ENCODE peak calls at places on chromosomes 7 and 10, in ten cellular contexts. J, K, Q, V, L, T, D, R, B and E are unnamed samples.

GRCh38 chr7:92115821-92116220 is 18.5 kb downstream of the CYP51A1 start:
- DNase-seq in J (no peak), L (no peak), D (no peak), Q (no peak), V (no peak), K (no peak), T (no peak), R (no peak), B (no peak), E (no peak)

GRCh38 chr7:10889266-10889898 is 84.3 kb upstream of the PHF14 start:
- DNase-seq in D (peak; percentile 66), Q (peak; percentile 40), B (peak; percentile 58), J (no peak), K (peak; percentile 58), V (peak; percentile 6), T (peak; percentile 51), R (peak; percentile 14), L (peak; percentile 46), E (peak; percentile 64)

GRCh38 chr10:114754445-114755320 is 66.9 kb upstream of the FHIP2A start:
- DNase-seq in V (no peak), J (no peak), Q (no peak), K (peak; percentile 77), R (no peak), T (no peak), L (no peak), B (no peak), D (no peak), E (no peak)

GRCh38 chr10:77520290-77520689 is 117.3 kb downstream of the KCNMA1 start:
- DNase-seq in R (no peak), V (no peak), K (no peak), D (peak; percentile 12), B (no peak), J (no peak), Q (no peak), L (no peak), T (no peak), E (no peak)

GRCh38 chr10:79482721-79483120 is 29.6 kb upstream of the EIF5AL1 start:
- DNase-seq in L (no peak), J (no peak), D (no peak), Q (no peak), K (no peak), V (no peak), T (no peak), R (no peak), B (no peak), E (no peak)

GRCh38 chr10:12417341-12417740 is 68.0 kb downstream of the CAMK1D start:
- DNase-seq in K (no peak), J (no peak), D (no peak), R (no peak), V (no peak), B (no peak), T (no peak), Q (no peak), L (no peak), E (no peak)

GRCh38 chr10:17771027-17771426 is 19.0 kb downstream of the TMEM236 start:
- DNase-seq in R (no peak), L (no peak), T (no peak), V (no peak), Q (no peak), K (no peak), J (no peak), B (no peak), D (no peak), E (no peak)

GRCh38 chr10:22244855-22245254 is 27.0 kb upstream of the EBLN1 start:
- DNase-seq in T (no peak), J (no peak), L (no peak), D (no peak), B (no peak), V (no peak), K (no peak), R (no peak), Q (no peak), E (no peak)

GRCh38 chr10:33746878-33747277 is 412.4 kb upstream of the NRP1 start:
- DNase-seq in K (no peak), V (no peak), J (no peak), Q (no peak), T (no peak), R (no peak), B (no peak), D (no peak), L (no peak), E (no peak)

GRCh38 chr7:5472432-5473315 is 49.0 kb upstream of the TNRC18 start:
- DNase-seq in R (no peak), J (no peak), T (no peak), V (no peak), L (peak; percentile 49), D (peak; percentile 48), B (no peak), K (no peak), Q (no peak), E (no peak)

GRCh38 chr7:6167004-6167551 is 105.3 kb downstream of the CYTH3 start:
- DNase-seq in T (no peak), B (no peak), J (no peak), K (no peak), D (no peak), V (no peak), L (peak; percentile 4), Q (no peak), R (no peak), E (no peak)

DNA sequence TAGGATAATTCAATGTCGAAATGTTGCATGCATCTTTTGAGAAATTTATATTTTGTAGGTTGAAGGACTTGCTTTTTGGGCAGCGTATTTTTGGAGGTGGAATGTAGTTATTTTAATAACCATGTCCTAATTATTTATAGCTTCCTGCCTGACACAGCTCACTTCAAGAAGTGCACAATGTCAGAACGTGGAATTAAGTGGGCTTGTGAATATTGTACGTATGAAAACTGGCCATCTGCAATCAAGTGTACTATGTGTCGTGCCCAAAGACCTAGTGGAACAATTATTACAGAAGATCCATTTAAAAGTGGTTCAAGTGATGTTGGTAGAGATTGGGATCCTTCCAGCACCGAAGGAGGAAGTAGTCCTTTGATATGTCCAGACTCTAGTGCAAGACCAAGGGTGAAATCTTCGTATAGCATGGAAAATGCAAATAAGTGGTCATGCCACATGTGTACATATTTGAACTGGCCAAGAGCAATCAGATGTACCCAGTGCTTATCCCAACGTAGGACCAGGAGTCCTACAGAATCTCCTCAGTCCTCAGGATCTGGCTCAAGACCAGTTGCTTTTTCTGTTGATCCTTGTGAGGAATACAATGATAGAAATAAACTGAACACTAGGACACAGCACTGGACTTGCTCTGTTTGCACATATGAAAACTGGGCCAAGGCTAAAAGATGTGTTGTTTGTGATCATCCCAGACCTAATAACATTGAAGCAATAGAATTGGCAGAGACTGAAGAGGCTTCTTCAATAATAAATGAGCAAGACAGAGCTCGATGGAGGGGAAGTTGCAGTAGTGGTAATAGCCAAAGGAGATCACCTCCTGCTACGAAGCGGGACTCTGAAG is 620 bp downstream of the ZRANB1 start:
- DNase-seq in R (no peak), D (no peak), J (no peak), T (no peak), Q (no peak), K (no peak), V (no peak), L (no peak), B (no peak), E (no peak)
- H3K4me1 ChIP-seq in R (peaks cover 25% of the 10 kb centered on the region), D (no peaks in the 10 kb centered on the region), J (peaks cover 31% of the 10 kb centered on the region), T (peaks cover 78% of the 10 kb centered on the region), Q (peaks cover 11% of the 10 kb centered on the region), K (peaks cover 13% of the 10 kb centered on the region), V (peaks cover 7% of the 10 kb centered on the region), L (no peaks in the 10 kb centered on the region), B (peaks cover 54% of the 10 kb centered on the region), E (peaks cover 34% of the 10 kb centered on the region)

GRCh38 chr7:32033006-32033405 is 37.2 kb downstream of the PDE1C start:
- DNase-seq in L (no peak), T (no peak), D (no peak), K (no peak), Q (no peak), B (no peak), R (no peak), V (no peak), J (no peak), E (no peak)
- H3K4me1 ChIP-seq in L (no peaks in the 10 kb centered on the region), T (no peaks in the 10 kb centered on the region), D (peaks cover 2% of the 10 kb centered on the region), K (peaks cover 47% of the 10 kb centered on the region), Q (no peaks in the 10 kb centered on the region), B (peaks cover 13% of the 10 kb centered on the region), R (no peaks in the 10 kb centered on the region), V (no peaks in the 10 kb centered on the region), J (no peaks in the 10 kb centered on the region), E (no peaks in the 10 kb centered on the region)

DNA sequence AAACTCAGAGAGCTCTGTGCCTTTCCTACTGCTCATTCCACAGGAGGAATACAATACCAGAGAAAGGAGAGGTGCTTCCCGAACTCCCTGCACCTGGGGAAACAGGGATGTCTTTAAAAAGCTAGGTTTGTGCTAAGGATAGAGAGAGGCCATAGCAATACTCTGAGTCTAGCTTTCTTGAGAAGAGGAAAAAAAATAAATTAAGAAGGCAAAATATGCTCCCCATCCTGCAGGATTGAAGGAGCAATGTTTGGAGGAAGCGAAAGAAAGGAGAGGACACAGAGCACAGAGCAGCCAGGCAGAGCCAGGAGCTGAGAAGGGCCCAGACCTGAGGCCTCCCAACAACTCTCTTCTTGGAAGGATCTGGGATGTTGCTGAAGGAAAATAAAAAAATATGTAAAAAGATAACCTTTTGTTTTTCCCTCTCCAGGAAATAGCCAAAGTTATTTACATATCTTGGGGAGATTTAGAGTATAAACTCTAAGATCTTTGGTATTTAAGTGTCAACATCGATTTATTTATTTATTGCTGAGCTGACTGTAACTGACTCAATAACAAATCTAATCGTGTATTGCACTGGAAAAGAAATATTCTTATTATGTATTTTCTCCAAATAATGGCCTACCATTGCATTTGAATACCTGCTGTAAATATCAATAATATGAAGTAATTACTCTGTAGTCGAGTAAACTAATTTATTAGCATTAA is 1.6 kb upstream of the HOXA11 start:
- DNase-seq in B (no peak), V (no peak), J (no peak), Q (no peak), T (no peak), K (no peak), R (peak; percentile 76), L (no peak), D (peak; percentile 29), E (peak; percentile 29)
- H3K4me1 ChIP-seq in B (peaks cover 52% of the 10 kb centered on the region), V (peaks cover 40% of the 10 kb centered on the region), J (peaks cover 2% of the 10 kb centered on the region), Q (peaks cover 63% of the 10 kb centered on the region), T (peaks cover 33% of the 10 kb centered on the region), K (peaks cover 51% of the 10 kb centered on the region), R (peaks cover 74% of the 10 kb centered on the region), L (peaks cover 37% of the 10 kb centered on the region), D (peaks cover 9% of the 10 kb centered on the region), E (peaks cover 35% of the 10 kb centered on the region)

GRCh38 chr7:138001529-138002095 is at the start of gene CREB3L2:
- DNase-seq in B (peak; percentile 70), R (no peak), V (peak; percentile 44), K (peak; percentile 32), D (peak; percentile 87), L (peak; percentile 36), T (peak; percentile 81), Q (peak; percentile 61), J (no peak), E (peak; percentile 82)

GRCh38 chr7:137998250-137998649 is 3.6 kb downstream of the CREB3L2 start:
- DNase-seq in V (no peak), Q (no peak), D (no peak), T (no peak), L (no peak), B (no peak), K (no peak), J (no peak), R (no peak), E (no peak)

GRCh38 chr7:138002096-138002827 is 376 bp upstream of the CREB3L2 start:
- DNase-seq in R (peak; percentile 100), Q (peak; percentile 99), J (peak; percentile 100), V (peak; percentile 96), B (peak; percentile 99), D (peak; percentile 100), T (peak; percentile 100), K (peak; percentile 98), L (peak; percentile 99), E (peak; percentile 100)

GRCh38 chr7:138000081-138000701 is 1.7 kb downstream of the CREB3L2 start:
- DNase-seq in B (peak; percentile 69), J (peak; percentile 62), L (peak; percentile 66), Q (no peak), K (no peak), D (peak; percentile 83), R (peak; percentile 68), V (no peak), T (peak; percentile 60), E (peak; percentile 50)

GRCh38 chr7:137999496-138000080 is 2.3 kb downstream of the CREB3L2 start:
- DNase-seq in V (no peak), D (no peak), L (no peak), B (no peak), K (no peak), J (no peak), T (no peak), R (no peak), Q (no peak), E (no peak)
- H3K4me1 ChIP-seq in V (peaks cover 14% of the 10 kb centered on the region), D (no peaks in the 10 kb centered on the region), L (peaks cover 62% of the 10 kb centered on the region), B (peaks cover 42% of the 10 kb centered on the region), K (peaks cover 26% of the 10 kb centered on the region), J (peaks cover 10% of the 10 kb centered on the region), T (peaks cover 52% of the 10 kb centered on the region), R (peaks cover 27% of the 10 kb centered on the region), Q (peaks cover 51% of the 10 kb centered on the region), E (peaks cover 23% of the 10 kb centered on the region)